ENCODE peak calls at places on chromosomes 6 and 20, in seven cellular contexts. M is CD8-positive, alpha-beta T cell; A is stimulated activated CD4-positive, alpha-beta T cell treated with anti-CD3 and anti-CD28 coated beads, Interleukin-1b, Interleukin-23, amount 100 ng/mL, for 48 hours; F is EH; E is OCI-LY7; R is activated CD4-positive, alpha-beta T cell treated with anti-CD3 and anti-CD28 coated beads, Interleukin-2, amount 50 U/mL, for 48 hours; Q is KBM-7. H is an unnamed sample.

GRCh38 chr6:39925191-39925930 is 8.9 kb downstream of the MOCS1 start:
- DNase-seq in E (no peak), F (no peak), Q (no peak), R (no peak), M (no peak), A (no peak), H (no peak)

GRCh38 chr6:39065561-39065960 is 17.0 kb downstream of the GLP1R start:
- DNase-seq in M (no peak), F (no peak), E (no peak), R (no peak), A (no peak), Q (no peak), H (no peak)

GRCh38 chr20:49647509-49647908 is 66.2 kb downstream of the B4GALT5 start:
- DNase-seq in E (no peak), F (peak; percentile 79), A (no peak), Q (no peak), M (no peak), R (no peak), H (no peak)

GRCh38 chr6:75934643-75935472 is 137.6 kb downstream of the IMPG1 start:
- DNase-seq in Q (peak; percentile 68), A (peak; percentile 19), R (peak; percentile 24), M (no peak), E (peak; percentile 61), F (peak; percentile 83), H (peak; percentile 87)

GRCh38 chr20:25361287-25361683 is 29.4 kb downstream of the ABHD12 start:
- DNase-seq in Q (no peak), A (no peak), R (no peak), F (peak; percentile 63), M (no peak), E (no peak), H (no peak)

GRCh38 chr6:138204303-138204702 is 14.0 kb downstream of the PBOV1 start:
- DNase-seq in M (no peak), F (no peak), Q (no peak), A (no peak), E (no peak), R (no peak), H (no peak)

GRCh38 chr6:44016131-44016870 is 111.0 kb downstream of the MRPL14 start:
- DNase-seq in A (no peak), F (peak; percentile 83), E (no peak), M (no peak), Q (no peak), R (no peak), H (no peak)

GRCh38 chr6:91088976-91089375 is 502.1 kb upstream of the MAP3K7 start:
- DNase-seq in A (no peak), R (no peak), Q (no peak), F (no peak), E (no peak), M (no peak), H (no peak)

GRCh38 chr20:51513545-51513944 is 29.0 kb downstream of the NFATC2 start:
- DNase-seq in F (no peak), E (no peak), A (no peak), Q (no peak), M (no peak), R (no peak), H (no peak)

GRCh38 chr6:97765480-97765879 is 482.5 kb upstream of the MMS22L start:
- DNase-seq in A (no peak), F (peak; percentile 1), E (no peak), Q (no peak), R (no peak), M (no peak), H (no peak)

GRCh38 chr6:115914098-115914497 is 146.6 kb downstream of the FRK start:
- DNase-seq in F (no peak), M (no peak), R (no peak), E (no peak), A (no peak), Q (no peak), H (peak; percentile 1)